ENCODE peak calls at places on chromosomes 12 and 14, in seven cellular contexts. I is mucosa of descending colon; A is uterus; G is NAMALWA; D is LoVo; Q is T-cell; N is naive thymus-derived CD8-positive, alpha-beta T cell. L is an unnamed sample.

GRCh38 chr12:59185291-59185690 is 265.0 kb upstream of the LRIG3 start:
- DNase-seq in I (no peak), A (no peak), G (no peak), D (no peak), Q (no peak), N (no peak), L (no peak)

GRCh38 chr14:106556665-106557289 is 1030.4 kb downstream of the TMEM121 start:
- DNase-seq in I (peak; percentile 85), A (no peak), G (peak; percentile 75), D (peak; percentile 49), Q (peak; percentile 44), N (peak; percentile 71), L (no peak)

GRCh38 chr12:11653215-11653753 is 3.8 kb downstream of the ETV6 start:
- DNase-seq in I (peak; percentile 28), A (no peak), G (peak; percentile 63), D (no peak), Q (no peak), N (peak; percentile 27), L (no peak)

GRCh38 chr12:109273354-109273753 is 35.7 kb downstream of the FOXN4 start:
- DNase-seq in I (no peak), A (no peak), G (no peak), D (no peak), Q (no peak), N (no peak), L (no peak)

GRCh38 chr12:59164991-59165718 is 244.9 kb upstream of the LRIG3 start:
- DNase-seq in I (peak; percentile 7), A (no peak), G (peak; percentile 49), D (peak; percentile 55), Q (no peak), N (no peak), L (no peak)

GRCh38 chr14:94748667-94749347 is 21.1 kb downstream of the GSC start:
- DNase-seq in I (peak; percentile 56), A (no peak), G (peak; percentile 69), D (peak; percentile 49), Q (no peak), N (no peak), L (no peak)

GRCh38 chr12:78671295-78671694 is 193.3 kb upstream of the SYT1 start:
- DNase-seq in I (no peak), A (no peak), G (no peak), D (no peak), Q (no peak), N (no peak), L (no peak)

GRCh38 chr14:61253064-61253753 is 27.9 kb downstream of the TMEM30B start:
- DNase-seq in I (no peak), A (no peak), G (peak; percentile 35), D (no peak), Q (no peak), N (no peak), L (no peak)

GRCh38 chr14:101070540-101071492 is 167.3 kb upstream of the RTL1 start:
- DNase-seq in I (no peak), A (peak; percentile 6), G (no peak), D (no peak), Q (no peak), N (no peak), L (no peak)

GRCh38 chr12:49872781-49873181 is 29.9 kb upstream of the BCDIN3D start:
- DNase-seq in I (no peak), A (no peak), G (no peak), D (no peak), Q (no peak), N (no peak), L (no peak)

GRCh38 chr12:108633534-108634224 is at the start of gene SELPLG:
- DNase-seq in I (peak; percentile 73), A (no peak), G (peak; percentile 97), D (no peak), Q (peak; percentile 91), N (peak; percentile 92), L (peak; percentile 36)

GRCh38 chr14:91872011-91872476 is 4.7 kb upstream of the TC2N start:
- DNase-seq in I (peak; percentile 39), A (no peak), G (peak; percentile 48), D (no peak), Q (no peak), N (no peak), L (peak; percentile 63)

GRCh38 chr12:48442191-48442828 is 30.0 kb upstream of the ANP32D start:
- DNase-seq in I (no peak), A (no peak), G (peak; percentile 29), D (no peak), Q (no peak), N (no peak), L (no peak)

GRCh38 chr12:95634622-95635621 is 83.6 kb upstream of the USP44 start:
- DNase-seq in I (peak; percentile 85), A (no peak), G (no peak), D (no peak), Q (no peak), N (no peak), L (no peak)

GRCh38 chr12:69067713-69068112 is 134.7 kb upstream of the CPM start:
- DNase-seq in I (no peak), A (no peak), G (no peak), D (no peak), Q (no peak), N (no peak), L (no peak)

GRCh38 chr12:112130461-112130998 is 5.2 kb downstream of the TRAFD1 start:
- DNase-seq in I (no peak), A (no peak), G (peak; percentile 67), D (no peak), Q (no peak), N (peak; percentile 49), L (no peak)

GRCh38 chr12:96395236-96395635 is 5.0 kb downstream of the CDK17 start:
- DNase-seq in I (no peak), A (no peak), G (no peak), D (no peak), Q (no peak), N (no peak), L (no peak)

GRCh38 chr14:69612014-69612758 is 790 bp downstream of the SUSD6 start:
- DNase-seq in I (peak; percentile 51), A (peak; percentile 28), G (peak; percentile 50), D (peak; percentile 37), Q (no peak), N (peak; percentile 50), L (peak; percentile 26)

L was measured in gastrocnemius medialis.